ENCODE peak calls at places on chromosome 15, in six cellular contexts. C is mammary epithelial cell, J is HT1080, G is MV-4-11, I is pons, D is pancreas. M is an unnamed sample.

GRCh38 chr15:25810154-25810553 is 53.0 kb downstream of the ATP10A start:
- DNase-seq in C (no peak), J (no peak), G (no peak), I (no peak), D (no peak), M (no peak)

GRCh38 chr15:66430627-66431026 is 43.9 kb downstream of the MAP2K1 start:
- DNase-seq in C (no peak), J (no peak), G (no peak), I (no peak), D (no peak), M (no peak)

GRCh38 chr15:66960519-66960918 is 104.9 kb upstream of the SMAD3 start:
- DNase-seq in C (no peak), J (no peak), G (no peak), I (no peak), D (no peak), M (no peak)

GRCh38 chr15:61951949-61952348 is 108.3 kb downstream of the VPS13C start:
- DNase-seq in C (no peak), J (no peak), G (no peak), I (peak; percentile 52), D (no peak), M (no peak)

GRCh38 chr15:44812029-44812517 is 75.7 kb downstream of the TRIM69 start:
- DNase-seq in C (peak; percentile 37), J (no peak), G (no peak), I (no peak), D (peak; percentile 59), M (no peak)

GRCh38 chr15:73940061-73940981 is 14.1 kb downstream of the LOXL1 start:
- DNase-seq in C (no peak), J (no peak), G (no peak), I (no peak), D (no peak), M (no peak)

GRCh38 chr15:27725733-27726132 is 373.4 kb downstream of the OCA2 start:
- DNase-seq in C (no peak), J (no peak), G (no peak), I (no peak), D (no peak), M (no peak)

GRCh38 chr15:71830981-71831380 is 20.6 kb downstream of the NR2E3 start:
- DNase-seq in C (no peak), J (no peak), G (no peak), I (no peak), D (no peak), M (no peak)

GRCh38 chr15:91515188-91515754 is 338.2 kb upstream of the SLCO3A1 start:
- DNase-seq in C (peak; percentile 90), J (peak; percentile 90), G (peak; percentile 89), I (no peak), D (no peak), M (no peak)

GRCh38 chr15:31365655-31366127 is 39.1 kb downstream of the KLF13 start:
- DNase-seq in C (peak; percentile 70), J (no peak), G (peak; percentile 89), I (peak; percentile 82), D (peak; percentile 88), M (peak; percentile 33)

GRCh38 chr15:63672775-63673174 is 75.6 kb downstream of the FBXL22 start:
- DNase-seq in C (no peak), J (no peak), G (no peak), I (no peak), D (no peak), M (no peak)

GRCh38 chr15:44130778-44131177 is 64.3 kb downstream of the FRMD5 start:
- DNase-seq in C (no peak), J (no peak), G (no peak), I (no peak), D (no peak), M (no peak)

GRCh38 chr15:71302861-71303410 is 187.7 kb downstream of the THSD4 start:
- DNase-seq in C (no peak), J (no peak), G (no peak), I (no peak), D (no peak), M (no peak)

GRCh38 chr15:60949034-60949977 is 279.8 kb downstream of the RORA start:
- DNase-seq in C (no peak), J (no peak), G (no peak), I (no peak), D (no peak), M (no peak)

GRCh38 chr15:55868707-55869106 is 124.7 kb downstream of the NEDD4 start:
- DNase-seq in C (no peak), J (peak; percentile 50), G (no peak), I (no peak), D (no peak), M (no peak)

GRCh38 chr15:40931300-40932142 is 2.4 kb downstream of the DLL4 start:
- DNase-seq in C (no peak), J (no peak), G (no peak), I (no peak), D (no peak), M (no peak)

GRCh38 chr15:68054658-68055223 is 626 bp downstream of the PIAS1 start:
- DNase-seq in C (peak; percentile 30), J (no peak), G (peak; percentile 51), I (peak; percentile 33), D (peak; percentile 68), M (peak; percentile 38)

GRCh38 chr15:62769604-62770003 is 272.9 kb upstream of the TPM1 start:
- DNase-seq in C (peak; percentile 84), J (peak; percentile 98), G (no peak), I (no peak), D (no peak), M (no peak)